ENCODE peak calls at places on chromosomes 3 and 15, in six cellular contexts. O is choroid plexus epithelial cell, V is left lung, H is fibroblast of lung, T is colonic mucosa, Y is transverse colon. E is an unnamed sample.

GRCh38 chr3:113948015-113948917 is 453 bp downstream of the ZDHHC23 start:
- DNase-seq in H (peak; percentile 6), V (peak; percentile 89), T (peak; percentile 68), Y (peak; percentile 65), O (no peak), E (no peak)

GRCh38 chr15:69146724-69147435 is 13.6 kb upstream of the GLCE start:
- DNase-seq in Y (no peak), T (no peak), O (no peak), H (no peak), V (no peak), E (no peak)

GRCh38 chr15:64006642-64007041 is 39.6 kb downstream of the DAPK2 start:
- DNase-seq in Y (peak; percentile 58), T (peak; percentile 66), H (no peak), V (no peak), O (no peak), E (no peak)

GRCh38 chr3:48694610-48695051 is 8.9 kb upstream of the NCKIPSD start:
- DNase-seq in O (peak; percentile 93), Y (peak; percentile 65), V (no peak), T (peak; percentile 60), H (peak; percentile 87), E (peak; percentile 92)

GRCh38 chr3:12993623-12994356 is 79.4 kb downstream of the IQSEC1 start:
- DNase-seq in T (peak; percentile 32), Y (peak; percentile 34), V (peak; percentile 88), H (no peak), O (no peak), E (no peak)

GRCh38 chr3:146200461-146201220 is 39.7 kb upstream of the PLOD2 start:
- DNase-seq in V (no peak), T (no peak), H (peak; percentile 54), O (no peak), Y (no peak), E (no peak)

GRCh38 chr3:56411147-56411546 is 57.1 kb downstream of the ERC2 start:
- DNase-seq in O (no peak), T (no peak), Y (no peak), H (no peak), V (no peak), E (no peak)

GRCh38 chr15:35043380-35044095 is 41.6 kb downstream of the NANOGP8 start:
- DNase-seq in Y (no peak), V (no peak), T (no peak), O (peak; percentile 36), H (no peak), E (peak; percentile 70)

GRCh38 chr3:101725890-101726275 is 1.5 kb downstream of the CEP97 start:
- DNase-seq in Y (no peak), O (no peak), H (no peak), T (no peak), V (no peak), E (no peak)

GRCh38 chr3:169390741-169391300 is 272.7 kb downstream of the MECOM start:
- DNase-seq in O (peak; percentile 26), T (no peak), Y (no peak), V (no peak), H (peak; percentile 41), E (peak; percentile 75)

GRCh38 chr15:77455696-77456293 is 35.1 kb downstream of the HMG20A start:
- DNase-seq in T (no peak), Y (no peak), V (no peak), O (peak; percentile 69), H (peak; percentile 84), E (peak; percentile 85)

GRCh38 chr15:51876169-51876568 is 46.7 kb downstream of the TMOD3 start:
- DNase-seq in H (no peak), T (no peak), O (no peak), Y (no peak), V (no peak), E (no peak)

GRCh38 chr3:40211579-40211978 is 97.9 kb upstream of the EIF1B start:
- DNase-seq in O (peak; percentile 14), Y (no peak), V (no peak), T (no peak), H (peak; percentile 11), E (peak; percentile 27)

GRCh38 chr3:143119974-143120715 is 574 bp downstream of the CHST2 start:
- DNase-seq in O (peak; percentile 38), V (peak; percentile 84), Y (peak; percentile 17), H (peak; percentile 38), T (peak; percentile 29), E (peak; percentile 26)

GRCh38 chr3:146817705-146818104 is 212.6 kb upstream of the PLSCR5 start:
- DNase-seq in H (peak; percentile 45), O (peak; percentile 89), Y (no peak), T (no peak), V (no peak), E (peak; percentile 46)

GRCh38 chr3:46607603-46608028 is 4.7 kb upstream of the FAM240A start:
- DNase-seq in O (peak; percentile 16), T (no peak), V (no peak), H (no peak), Y (no peak), E (peak; percentile 10)

GRCh38 chr15:89662893-89663673 is 7.8 kb upstream of the KIF7 start:
- DNase-seq in V (no peak), T (peak; percentile 83), H (peak; percentile 93), O (peak; percentile 94), Y (peak; percentile 87), E (peak; percentile 94)

GRCh38 chr15:22788004-22788403 is 1.6 kb downstream of the NIPA1 start:
- DNase-seq in V (no peak), H (no peak), O (no peak), T (no peak), Y (peak; percentile 7), E (no peak)
- H3K4me3 ChIP-seq in V (peak overlapping the region; percentile 65), H (no peak overlapping the region), O (no peak overlapping the region), T (no peak overlapping the region), Y (no peak overlapping the region), E (no peak overlapping the region)

GRCh38 chr3:177899275-177900067 is 636.8 kb upstream of the KCNMB2 start:
- DNase-seq in H (no peak), O (no peak), V (peak; percentile 47), Y (no peak), T (no peak), E (no peak)
- TF ChIP-seq CTCF in H (no peak), O (no peak), V (no peak), Y (no peak), T (no peak), E (no peak)

DNA sequence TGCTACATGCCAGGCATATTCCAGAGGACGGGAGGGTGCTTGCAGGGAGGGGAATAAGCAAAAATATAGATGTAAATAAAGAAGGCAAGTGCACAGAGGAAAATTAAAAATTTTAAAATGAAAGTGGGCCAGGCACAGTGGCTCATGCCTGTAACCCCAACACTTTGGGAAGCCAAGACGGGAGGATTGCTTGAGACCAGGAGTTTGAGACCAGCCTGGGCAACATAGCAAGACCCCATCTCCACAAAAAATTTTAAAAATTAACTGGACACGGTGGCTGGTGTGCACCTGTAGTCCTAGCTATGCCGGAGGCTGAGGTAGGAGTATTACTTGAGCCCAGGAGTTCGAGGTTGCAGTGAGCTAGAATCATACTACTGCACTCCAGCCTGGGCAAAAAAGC is 22.4 kb downstream of the ZBTB38 start:
- DNase-seq in T (no peak), H (no peak), O (no peak), Y (no peak), V (no peak), E (no peak)
- H3K4me3 ChIP-seq in T (no peak overlapping the region), H (no peak overlapping the region), O (no peak overlapping the region), Y (no peak overlapping the region), V (no peak overlapping the region), E (no peak overlapping the region)

GRCh38 chr15:43285609-43286037 is 18.9 kb upstream of the TGM5 start:
- DNase-seq in T (peak; percentile 45), V (no peak), H (peak; percentile 42), O (peak; percentile 83), Y (peak; percentile 39), E (peak; percentile 69)
- TF ChIP-seq CTCF in T (peak; percentile 67), V (peak; percentile 59), H (peak; percentile 83), O (peak; percentile 81), Y (peak; percentile 83), E (peak; percentile 76)

DNA sequence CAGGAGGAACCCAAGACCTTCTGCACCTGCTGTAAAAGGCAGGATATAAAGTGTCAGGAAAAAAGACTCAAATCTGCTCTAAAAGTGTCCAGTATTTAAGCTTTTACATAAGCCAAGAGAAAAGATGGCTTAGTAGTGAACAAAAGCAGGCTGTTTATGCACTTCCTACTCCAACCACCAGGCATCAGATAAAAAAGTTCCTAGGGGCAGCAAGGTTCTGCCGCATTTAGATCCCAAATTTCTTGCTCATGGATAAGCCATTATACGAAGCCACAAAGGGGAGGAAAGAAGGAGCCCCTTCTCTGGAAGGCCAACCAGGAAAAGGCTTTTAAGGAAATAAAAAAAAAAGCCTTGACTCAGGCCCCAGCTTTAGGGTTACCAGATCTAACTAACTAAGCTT is 10.6 kb upstream of the SLC9C1 start:
- DNase-seq in H (peak; percentile 16), T (no peak), O (peak; percentile 54), Y (no peak), V (no peak), E (peak; percentile 29)
- H3K4me3 ChIP-seq in H (no peak overlapping the region), T (no peak overlapping the region), O (peak overlapping the region; percentile 47), Y (peak overlapping the region; percentile 57), V (no peak overlapping the region), E (no peak overlapping the region)

DNA sequence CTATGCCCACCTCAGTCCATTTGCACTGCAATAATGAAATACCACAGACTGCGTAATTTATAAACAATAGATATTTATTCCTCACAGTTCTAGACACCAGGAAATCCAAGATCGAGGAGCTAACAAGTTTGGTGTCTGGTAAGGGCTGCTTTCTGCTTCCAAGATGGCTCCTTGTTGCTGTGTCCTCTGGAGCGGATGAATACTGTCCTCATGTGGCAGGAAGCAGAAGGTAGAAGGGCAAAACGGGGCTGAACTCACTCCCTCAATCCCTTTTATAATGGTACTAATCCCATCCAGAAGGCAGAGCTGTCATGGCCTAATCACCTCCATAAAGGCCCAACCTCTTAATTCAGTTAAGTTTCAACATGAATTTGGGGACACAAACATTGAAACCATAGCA is 75.3 kb downstream of the P2RY1 start:
- DNase-seq in T (no peak), V (no peak), H (no peak), Y (no peak), O (peak; percentile 10), E (peak; percentile 11)
- TF ChIP-seq CTCF in T (no peak), V (no peak), H (no peak), Y (no peak), O (peak; percentile 15), E (no peak)

DNA sequence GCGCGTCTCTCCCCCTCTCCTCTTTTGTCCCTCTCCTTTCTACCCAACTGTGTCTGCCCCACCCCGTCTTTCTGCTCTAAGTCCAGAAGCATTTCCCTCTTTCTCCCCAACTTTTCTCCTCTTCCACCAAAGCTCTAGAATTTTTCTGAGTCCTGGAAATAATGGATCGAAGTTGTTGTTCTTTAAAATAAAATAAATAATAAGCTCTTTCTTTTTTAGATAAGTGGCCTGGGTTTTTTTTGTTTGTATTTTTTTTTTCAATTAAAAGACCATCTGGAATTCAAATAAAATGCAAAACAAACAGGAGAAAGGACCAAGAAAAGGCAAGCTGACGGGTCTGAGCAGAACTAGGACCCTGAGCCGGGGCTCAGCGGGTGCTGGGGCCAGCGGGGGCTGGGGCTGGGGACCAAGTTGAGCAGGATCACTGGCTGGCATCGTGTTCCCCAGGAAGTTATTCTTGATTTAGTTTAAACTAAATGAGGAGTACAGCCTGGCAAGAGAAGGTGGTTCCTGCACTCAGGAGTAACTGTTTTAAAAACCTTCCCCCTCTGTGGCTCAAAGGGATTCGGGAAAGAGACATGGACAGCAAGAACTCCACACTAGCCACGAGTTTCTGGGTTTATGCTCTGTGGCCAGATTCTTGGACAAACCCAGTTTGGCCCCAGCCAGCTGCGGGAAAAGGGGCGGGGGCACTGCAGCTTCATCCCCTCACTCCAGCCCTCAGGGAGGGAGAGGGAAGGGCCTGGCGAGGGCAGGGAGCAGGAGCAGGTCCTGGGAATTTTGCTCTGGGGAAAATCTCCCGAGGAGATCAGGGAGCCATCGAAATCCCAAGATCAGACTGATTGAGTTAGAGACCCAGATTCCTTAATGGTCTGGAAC is 8.4 kb downstream of the GATA2 start:
- DNase-seq in V (peak; percentile 50), Y (no peak), H (peak; percentile 43), O (no peak), T (no peak), E (no peak)
- H3K4me3 ChIP-seq in V (peak overlapping the region; percentile 59), Y (no peak overlapping the region), H (no peak overlapping the region), O (no peak overlapping the region), T (no peak overlapping the region), E (peak overlapping the region; percentile 88)

GRCh38 chr3:108441081-108441507 is 69.3 kb downstream of the MYH15 start:
- DNase-seq in H (peak; percentile 46), T (no peak), V (no peak), O (no peak), Y (no peak), E (no peak)
- TF ChIP-seq CTCF in H (no peak), T (no peak), V (no peak), O (no peak), Y (no peak), E (no peak)

E was measured in cardiac fibroblast.